ENCODE peak calls at places on chromosomes 16 and 17, in four cellular contexts. R, G, X and J are unnamed samples.

GRCh38 chr17:67378444-67379250 is 1.6 kb downstream of the PITPNC1 start:
- DNase-seq in R (no peak), G (peak; percentile 93), X (peak; percentile 39), J (peak; percentile 88)

GRCh38 chr17:43456661-43457361 is 27.0 kb upstream of the DHX8 start:
- DNase-seq in R (no peak), G (no peak), X (no peak), J (no peak)

GRCh38 chr17:49360796-49361128 is 1.3 kb downstream of the ZNF652 start:
- DNase-seq in R (no peak), G (peak; percentile 53), X (no peak), J (no peak)

GRCh38 chr16:76387994-76388393 is 110.8 kb downstream of the CNTNAP4 start:
- DNase-seq in R (no peak), G (no peak), X (no peak), J (no peak)

GRCh38 chr17:56934280-56934679 is 20.4 kb upstream of the TRIM25 start:
- DNase-seq in R (no peak), G (no peak), X (no peak), J (no peak)

GRCh38 chr17:42288985-42289862 is 926 bp downstream of the STAT5A start:
- DNase-seq in R (peak; percentile 24), G (no peak), X (no peak), J (no peak)

GRCh38 chr17:74201250-74201649 is 2.2 kb upstream of the RPL38 start:
- DNase-seq in R (no peak), G (no peak), X (no peak), J (no peak)

GRCh38 chr17:5719976-5720375 is 135.7 kb upstream of the NLRP1 start:
- DNase-seq in R (no peak), G (no peak), X (no peak), J (no peak)

GRCh38 chr16:15597822-15598647 is 44.9 kb downstream of the MARF1 start:
- DNase-seq in R (no peak), G (no peak), X (no peak), J (no peak)

GRCh38 chr16:50696575-50697420 is 3.4 kb downstream of the NOD2 start:
- DNase-seq in R (peak; percentile 50), G (no peak), X (no peak), J (no peak)

GRCh38 chr16:5633845-5634440 is 536.3 kb upstream of the EEF2KMT start:
- DNase-seq in R (no peak), G (peak; percentile 77), X (no peak), J (no peak)

GRCh38 chr16:22300427-22301071 is 3.3 kb downstream of the POLR3E start:
- DNase-seq in R (no peak), G (peak; percentile 69), X (peak; percentile 73), J (no peak)

GRCh38 chr17:29042679-29043538 is at the start of gene PIPOX:
- DNase-seq in R (no peak), G (peak; percentile 92), X (peak; percentile 46), J (peak; percentile 37)

GRCh38 chr17:77210946-77211541 is 70.3 kb downstream of the SEC14L1 start:
- DNase-seq in R (no peak), G (no peak), X (no peak), J (no peak)

GRCh38 chr16:28473714-28474265 is 1.7 kb upstream of the NPIPB7 start:
- DNase-seq in R (no peak), G (no peak), X (no peak), J (no peak)

GRCh38 chr17:60445144-60445543 is 22.9 kb downstream of the CHCT1 start:
- DNase-seq in R (no peak), G (no peak), X (no peak), J (no peak)

GRCh38 chr17:45225051-45225700 is 3.5 kb downstream of the FMNL1 start:
- DNase-seq in R (no peak), G (no peak), X (no peak), J (no peak)

GRCh38 chr17:78995022-78995760 is 14.4 kb downstream of the CANT1 start:
- DNase-seq in R (peak; percentile 16), G (no peak), X (no peak), J (no peak)

GRCh38 chr17:73958453-73958852 is 245.0 kb upstream of the RPL38 start:
- DNase-seq in R (no peak), G (no peak), X (no peak), J (no peak)

GRCh38 chr16:83808573-83809014 is 816 bp downstream of the HSBP1 start:
- DNase-seq in R (no peak), G (no peak), X (no peak), J (no peak)

DNA sequence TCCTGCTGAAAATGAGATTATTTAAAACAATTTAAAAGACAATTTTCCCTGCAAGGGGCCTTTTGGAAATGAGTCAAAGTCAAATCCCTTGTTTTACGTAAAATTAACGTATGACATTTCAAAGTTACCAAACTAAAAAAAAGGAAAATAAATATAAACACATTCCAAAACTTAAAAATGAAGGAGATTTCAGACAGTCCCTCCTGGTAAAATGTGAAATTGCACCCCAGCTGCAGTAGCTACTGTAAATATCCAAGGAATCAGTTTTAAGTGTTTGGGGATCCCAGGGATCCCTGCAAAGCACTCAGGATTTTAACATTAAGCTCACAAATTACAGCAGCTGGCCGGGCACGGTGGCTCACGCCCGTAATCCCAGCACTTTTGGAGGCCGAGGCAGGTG is 63.3 kb downstream of the NXN start:
- DNase-seq in R (no peak), G (no peak), X (no peak), J (no peak)
- TF ChIP-seq CTCF in R (no peak), G (peak; percentile 10), X (no peak), J (no peak)

DNA sequence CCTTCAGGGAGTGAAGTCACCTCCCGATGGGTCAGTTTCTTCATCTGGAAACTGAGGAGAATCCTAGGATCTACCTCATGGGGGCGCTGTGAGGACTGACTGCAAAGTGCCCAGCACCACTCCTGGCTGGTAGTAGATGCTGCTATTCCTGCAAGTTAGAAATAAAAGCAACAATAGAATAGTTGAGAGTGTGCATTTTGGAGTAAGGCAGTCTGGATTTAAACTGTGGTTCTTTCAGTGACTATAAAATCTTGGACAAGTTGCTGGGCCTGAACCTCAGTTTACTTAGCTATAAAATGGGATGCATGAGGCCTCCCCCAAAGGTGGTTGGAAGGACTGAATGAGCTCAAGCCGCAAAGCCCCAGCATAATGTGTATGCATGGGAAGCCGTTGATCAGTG is 70.6 kb downstream of the CYB5B start:
- DNase-seq in R (no peak), G (peak; percentile 57), X (no peak), J (no peak)
- TF ChIP-seq CTCF in R (no peak), G (peak; percentile 59), X (no peak), J (no peak)

GRCh38 chr17:58517928-58518609 is 3.6 kb upstream of the MTMR4 start:
- DNase-seq in R (peak; percentile 95), G (peak; percentile 100), X (peak; percentile 100), J (peak; percentile 97)

GRCh38 chr17:58517378-58517927 is 3.0 kb upstream of the MTMR4 start:
- DNase-seq in R (no peak), G (no peak), X (no peak), J (no peak)

GRCh38 chr17:58516644-58517377 is 2.4 kb upstream of the MTMR4 start:
- DNase-seq in R (no peak), G (no peak), X (no peak), J (no peak)

GRCh38 chr17:58521680-58522079 is 7.2 kb upstream of the MTMR4 start:
- DNase-seq in R (no peak), G (no peak), X (no peak), J (no peak)

DNA sequence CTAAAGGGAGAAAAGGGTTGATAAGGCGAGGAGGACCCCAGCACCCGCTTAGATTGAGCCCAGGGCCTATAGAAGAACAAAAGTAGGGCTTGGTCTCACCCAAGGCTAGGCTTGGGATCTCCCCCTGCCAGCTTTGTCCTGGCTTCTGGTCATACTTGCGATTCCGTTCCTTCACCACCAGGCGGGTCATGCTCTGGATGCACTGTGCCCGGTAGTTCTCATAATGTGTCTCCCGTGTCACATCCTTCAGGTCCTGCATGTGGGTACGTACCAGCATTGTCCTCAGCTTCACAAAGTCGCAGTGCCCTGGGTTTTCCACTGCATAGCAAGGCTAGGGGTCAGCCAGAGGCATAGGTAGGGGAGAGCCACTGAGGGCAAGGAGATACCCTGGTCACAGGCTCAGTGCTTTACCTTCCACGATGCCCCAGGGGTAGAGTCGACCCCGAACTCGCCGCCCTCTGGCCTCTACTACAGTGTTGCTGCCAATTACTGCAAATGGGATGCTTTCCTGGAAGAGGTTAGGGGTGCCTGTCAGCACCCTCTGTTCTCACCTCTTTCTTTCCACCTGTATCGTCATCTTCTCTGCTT is 6.5 kb upstream of the MTMR4 start:
- DNase-seq in R (no peak), G (peak; percentile 72), X (no peak), J (no peak)
- TF ChIP-seq CTCF in R (no peak), G (peak; percentile 60), X (no peak), J (peak; percentile 77)

DNA sequence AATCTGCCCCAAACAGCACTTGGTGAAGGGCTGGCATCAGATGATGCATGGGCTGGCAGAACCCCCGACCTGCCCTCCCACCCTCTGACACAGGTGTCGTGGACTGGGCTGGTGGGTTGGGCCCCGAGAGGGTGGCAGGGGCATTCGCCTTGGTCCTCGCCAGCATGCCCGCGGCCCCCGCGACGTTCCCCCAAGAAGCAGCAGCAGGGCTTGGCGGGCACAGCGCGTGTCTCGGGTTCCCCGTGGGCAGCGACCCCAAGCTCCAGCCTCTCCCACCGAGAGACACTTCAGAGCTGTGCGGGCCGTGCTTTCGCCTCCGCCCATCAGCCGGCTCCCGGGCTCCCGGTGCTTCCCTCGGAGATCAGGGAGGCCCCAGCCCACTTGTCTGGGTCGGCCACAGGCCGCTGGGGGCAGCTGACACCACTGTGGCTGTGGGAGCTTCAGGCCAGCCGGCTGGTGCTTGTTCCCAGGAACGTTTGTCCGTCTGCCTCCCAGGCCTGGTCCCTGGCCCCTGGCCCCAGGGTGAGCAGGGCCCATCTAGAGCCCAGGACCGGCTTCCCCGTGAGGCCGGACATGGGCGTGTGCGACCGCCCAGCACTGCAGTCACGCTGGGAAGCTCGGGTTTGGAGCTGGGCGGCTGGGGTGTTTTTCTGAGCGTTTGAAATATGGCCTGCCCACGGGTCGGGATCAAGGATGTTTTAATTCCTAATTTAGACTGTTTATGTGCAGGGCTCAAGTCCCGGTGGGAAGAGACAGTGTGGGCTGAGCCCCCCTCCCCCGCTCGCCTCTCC is 16.6 kb downstream of the CACNA1H start:
- DNase-seq in R (no peak), G (no peak), X (no peak), J (no peak)
- TF ChIP-seq CTCF in R (no peak), G (no peak), X (no peak), J (no peak)

GRCh38 chr16:81585785-81586184 is 141.2 kb downstream of the CMIP start:
- DNase-seq in R (no peak), G (peak; percentile 49), X (no peak), J (no peak)

GRCh38 chr16:81581107-81581506 is 136.5 kb downstream of the CMIP start:
- DNase-seq in R (no peak), G (no peak), X (no peak), J (no peak)

GRCh38 chr16:81586421-81586820 is 141.8 kb downstream of the CMIP start:
- DNase-seq in R (no peak), G (no peak), X (no peak), J (no peak)

GRCh38 chr16:81583893-81584705 is 139.5 kb downstream of the CMIP start:
- DNase-seq in R (no peak), G (no peak), X (no peak), J (no peak)

GRCh38 chr16:81582655-81583441 is 138.2 kb downstream of the CMIP start:
- DNase-seq in R (no peak), G (peak; percentile 37), X (peak; percentile 69), J (no peak)
- TF ChIP-seq CTCF in R (no peak), G (peak; percentile 38), X (peak; percentile 13), J (no peak)